ENCODE peak calls at places on chromosomes 12 and 14, in four cellular contexts. U, T, B and A are unnamed samples.

GRCh38 chr14:44873536-44873935 is 88.2 kb downstream of the KLHL28 start:
- DNase-seq in B (no peak), T (no peak), U (no peak), A (no peak)

GRCh38 chr12:40907115-40907521 is 214.9 kb downstream of the CNTN1 start:
- DNase-seq in B (no peak), T (peak; percentile 0), U (no peak), A (no peak)

GRCh38 chr12:64631197-64631596 is 20.9 kb downstream of the RASSF3 start:
- DNase-seq in B (no peak), U (no peak), T (no peak), A (no peak)

GRCh38 chr12:47813491-47814196 is 6.1 kb downstream of the HDAC7 start:
- DNase-seq in B (no peak), U (peak; percentile 61), T (no peak), A (no peak)

GRCh38 chr12:43428088-43428600 is 123.9 kb downstream of the ADAMTS20 start:
- DNase-seq in B (no peak), T (no peak), U (no peak), A (no peak)

GRCh38 chr12:109822951-109823411 is 10.2 kb downstream of the TRPV4 start:
- DNase-seq in U (no peak), T (no peak), B (no peak), A (no peak)

GRCh38 chr14:95365401-95365800 is 45.7 kb upstream of the CLMN start:
- DNase-seq in B (no peak), U (no peak), T (no peak), A (no peak)

GRCh38 chr12:4472045-4472444 is 26.4 kb upstream of the FGF6 start:
- DNase-seq in U (no peak), T (no peak), B (no peak), A (no peak)

GRCh38 chr12:122641976-122642375 is 61.2 kb downstream of the HCAR2 start:
- DNase-seq in B (no peak), T (peak; percentile 47), U (no peak), A (no peak)

GRCh38 chr12:123445388-123446344 is 9.2 kb upstream of the RILPL2 start:
- DNase-seq in T (peak; percentile 11), B (no peak), U (peak; percentile 32), A (no peak)

GRCh38 chr14:65096323-65097089 is 5.8 kb downstream of the MAX start:
- DNase-seq in U (no peak), B (no peak), T (peak; percentile 31), A (no peak)

GRCh38 chr14:67941456-67942018 is 122.0 kb downstream of the RAD51B start:
- DNase-seq in T (peak; percentile 2), U (peak; percentile 8), B (no peak), A (no peak)

GRCh38 chr12:40569626-40570179 is 122.5 kb upstream of the CNTN1 start:
- DNase-seq in B (no peak), U (no peak), T (no peak), A (no peak)

GRCh38 chr12:53676715-53677611 is 1.1 kb upstream of the ATP5MC2 start:
- DNase-seq in B (no peak), U (peak; percentile 50), T (peak; percentile 4), A (peak; percentile 48)

DNA sequence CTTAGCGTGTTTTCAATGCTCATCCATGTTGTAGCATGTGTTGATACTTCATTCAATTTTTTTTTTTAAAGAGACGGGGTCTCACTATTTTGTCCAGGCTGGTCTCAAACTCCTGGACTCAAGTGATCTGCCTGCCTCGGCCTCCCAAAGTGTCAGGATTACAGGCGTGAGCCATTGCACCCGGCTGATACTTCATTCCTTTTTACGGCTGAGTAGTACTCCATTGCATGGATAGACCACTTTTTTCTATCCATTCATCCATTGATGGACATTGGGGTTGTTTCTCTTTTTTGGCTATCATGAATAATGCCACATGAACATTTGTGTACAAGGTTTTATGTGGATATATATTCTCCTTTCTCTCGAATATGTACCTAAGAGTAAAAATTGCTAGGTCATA is 1.2 kb downstream of the P2RX7 start:
- DNase-seq in B (no peak), T (no peak), U (no peak), A (no peak)
- H3K27ac ChIP-seq in B (no peak overlapping the region), T (no peak overlapping the region), U (no peak overlapping the region), A (peak overlapping the region; percentile 94)

GRCh38 chr12:503111-503761 is 43.5 kb downstream of the B4GALNT3 start:
- DNase-seq in U (no peak), B (no peak), T (no peak), A (peak; percentile 29)
- H3K27ac ChIP-seq in U (peak overlapping the region; percentile 36), B (no peak overlapping the region), T (no peak overlapping the region), A (no peak overlapping the region)

GRCh38 chr12:89393551-89394121 is 41.3 kb upstream of the DUSP6 start:
- DNase-seq in U (no peak), B (no peak), T (no peak), A (no peak)
- H3K27ac ChIP-seq in U (no peak overlapping the region), B (no peak overlapping the region), T (no peak overlapping the region), A (no peak overlapping the region)

DNA sequence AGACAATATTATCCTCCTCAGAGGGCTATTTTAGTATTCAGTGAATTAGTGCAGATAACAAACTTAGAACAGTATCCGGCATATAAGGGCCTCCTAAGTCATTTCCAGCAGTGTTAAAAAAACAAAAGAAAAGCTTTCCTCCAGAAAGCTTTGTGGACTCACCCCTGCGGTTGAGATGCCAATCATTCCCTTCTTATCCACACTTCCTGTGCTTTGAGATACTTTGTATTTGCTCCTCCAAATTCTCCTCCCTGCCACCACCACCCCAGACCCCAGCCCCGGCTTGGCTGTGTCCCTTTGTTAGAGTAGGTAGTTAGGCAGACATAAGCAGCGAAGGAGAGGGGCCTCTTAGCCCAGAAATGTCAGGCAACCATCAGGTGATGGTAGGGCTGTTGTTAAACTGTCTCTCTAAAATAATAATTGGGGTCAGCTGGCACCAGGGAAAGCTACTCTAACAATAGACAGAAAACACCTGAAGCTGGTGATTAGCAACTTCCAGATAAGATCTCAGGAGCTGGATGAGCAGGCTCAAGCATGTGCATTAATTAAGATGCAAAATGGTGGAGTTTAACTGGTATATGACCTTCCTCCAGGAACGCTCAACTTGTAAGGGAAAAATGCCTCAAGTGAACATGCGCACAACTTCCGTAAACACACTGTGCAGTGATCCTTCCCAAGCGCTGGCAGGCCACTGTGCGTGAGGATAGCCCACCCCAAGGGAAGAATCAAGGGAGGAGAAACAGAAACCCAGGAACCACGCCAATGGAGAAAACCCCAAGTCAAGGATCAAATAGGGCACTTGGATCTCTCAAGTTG is 152.1 kb upstream of the EEA1 start:
- DNase-seq in T (peak; percentile 71), B (no peak), U (no peak), A (no peak)
- H3K27ac ChIP-seq in T (peak overlapping the region; percentile 46), B (no peak overlapping the region), U (no peak overlapping the region), A (no peak overlapping the region)